ENCODE peak calls at places on chromosome 5, in eight cellular contexts. C, P, R, O, D, K, G and M are unnamed samples. For H3K4me1, the result is how much of the 10 kb centered on the place peaks cover.

GRCh38 chr5:61362796-61363364 is 30.8 kb downstream of the ZSWIM6 start:
- DNase-seq in C (no peak), P (no peak), R (no peak), O (no peak), D (no peak), K (no peak), G (no peak), M (no peak)

GRCh38 chr5:73263001-73263710 is 90.2 kb downstream of the TMEM174 start:
- DNase-seq in C (no peak), P (no peak), R (no peak), O (no peak), D (no peak), K (no peak), G (no peak), M (no peak)

GRCh38 chr5:172925336-172925948 is 33.8 kb upstream of the RPL26L1 start:
- DNase-seq in C (no peak), P (no peak), R (no peak), O (no peak), D (no peak), K (no peak), G (no peak), M (no peak)

GRCh38 chr5:132777209-132778069 is at the start of gene SEPTIN8:
- DNase-seq in C (peak), P (peak), R (peak), O (no peak), D (peak), K (peak), G (no peak), M (peak)

GRCh38 chr5:128773378-128773777 is 191.9 kb upstream of the SLC27A6 start:
- DNase-seq in C (no peak), P (no peak), R (no peak), O (no peak), D (no peak), K (no peak), G (no peak), M (no peak)

GRCh38 chr5:115414406-115415142 is 118.1 kb upstream of the CCDC112 start:
- DNase-seq in C (peak), P (no peak), R (no peak), O (no peak), D (no peak), K (no peak), G (no peak), M (peak)

GRCh38 chr5:71475788-71476384 is 20.4 kb downstream of the BDP1 start:
- DNase-seq in C (no peak), P (peak), R (peak), O (no peak), D (no peak), K (no peak), G (no peak), M (no peak)

GRCh38 chr5:107123014-107123413 is 547.7 kb downstream of the EFNA5 start:
- DNase-seq in C (no peak), P (no peak), R (no peak), O (no peak), D (no peak), K (no peak), G (no peak), M (no peak)

GRCh38 chr5:33072700-33073099 is 361.6 kb downstream of the NPR3 start:
- DNase-seq in C (no peak), P (no peak), R (no peak), O (no peak), D (no peak), K (no peak), G (no peak), M (no peak)

GRCh38 chr5:33072296-33072695 is 361.2 kb downstream of the NPR3 start:
- DNase-seq in C (no peak), P (no peak), R (no peak), O (no peak), D (no peak), K (no peak), G (no peak), M (no peak)

GRCh38 chr5:33065146-33065545 is 354.0 kb downstream of the NPR3 start:
- DNase-seq in C (no peak), P (no peak), R (no peak), O (no peak), D (no peak), K (no peak), G (no peak), M (no peak)

GRCh38 chr5:33068786-33069185 is 357.7 kb downstream of the NPR3 start:
- DNase-seq in C (no peak), P (no peak), R (no peak), O (no peak), D (no peak), K (no peak), G (no peak), M (no peak)

GRCh38 chr5:33067291-33067690 is 356.2 kb downstream of the NPR3 start:
- DNase-seq in C (no peak), P (no peak), R (no peak), O (no peak), D (no peak), K (no peak), G (no peak), M (no peak)
- H3K27ac ChIP-seq in C (no peak), P (no peak), R (no peak), O (no peak), D (no peak), K (no peak), G (no peak), M (no peak)

DNA sequence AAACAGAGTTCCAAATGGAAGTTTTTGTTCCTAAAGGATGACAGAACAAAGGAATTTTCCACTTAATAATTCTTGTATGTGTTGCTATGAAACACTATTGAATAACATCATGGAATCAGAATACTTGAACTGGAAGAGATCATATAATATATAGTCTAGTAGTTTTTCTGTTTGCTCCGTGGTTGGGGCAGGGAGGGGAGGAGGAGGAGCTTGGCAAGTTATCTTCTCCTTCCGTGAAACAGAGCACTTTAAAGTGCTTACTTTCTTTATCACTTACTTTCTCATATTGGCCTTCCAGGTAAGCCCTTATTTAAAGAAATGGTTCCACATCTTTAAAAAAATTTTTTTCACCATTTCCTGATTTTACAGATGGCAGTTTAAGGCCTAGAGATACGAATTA is 165.9 kb upstream of the TLX3 start:
- DNase-seq in C (no peak), P (no peak), R (no peak), O (no peak), D (no peak), K (no peak), G (no peak), M (no peak)
- H3K4me3 ChIP-seq in C (no peak), P (no peak), R (no peak), O (no peak), D (no peak), K (no peak), G (no peak), M (no peak)

GRCh38 chr5:96823900-96824351 is 16.2 kb upstream of the ERAP1 start:
- DNase-seq in C (no peak), P (no peak), R (peak), O (no peak), D (no peak), K (no peak), G (no peak), M (no peak)

GRCh38 chr5:96825243-96825642 is 17.5 kb upstream of the ERAP1 start:
- DNase-seq in C (no peak), P (no peak), R (no peak), O (no peak), D (no peak), K (no peak), G (no peak), M (no peak)

GRCh38 chr5:96823060-96823459 is 15.3 kb upstream of the ERAP1 start:
- DNase-seq in C (no peak), P (peak), R (no peak), O (no peak), D (no peak), K (no peak), G (no peak), M (no peak)

GRCh38 chr5:96829336-96829735 is 21.6 kb upstream of the ERAP1 start:
- DNase-seq in C (no peak), P (no peak), R (no peak), O (no peak), D (no peak), K (no peak), G (no peak), M (no peak)

GRCh38 chr5:96826071-96826470 is 18.3 kb upstream of the ERAP1 start:
- DNase-seq in C (no peak), P (no peak), R (no peak), O (no peak), D (no peak), K (no peak), G (no peak), M (no peak)
- H3K4me1 ChIP-seq in C (under half), P (under half), R (under half), O (under half), D (under half), K (under half), G (under half), M (under half)

GRCh38 chr5:154368041-154368800 is 77.6 kb upstream of the SAP30L start:
- DNase-seq in C (peak), P (no peak), R (peak), O (no peak), D (no peak), K (peak), G (peak), M (peak)
- H3K27ac ChIP-seq in C (no peak), P (no peak), R (peak), O (no peak), D (no peak), K (peak), G (no peak), M (peak)

GRCh38 chr5:148384389-148384756 is 615 bp downstream of the FBXO38 start:
- DNase-seq in C (no peak), P (no peak), R (peak), O (no peak), D (no peak), K (peak), G (no peak), M (no peak)

GRCh38 chr5:148386041-148386440 is 2.3 kb downstream of the FBXO38 start:
- DNase-seq in C (no peak), P (no peak), R (no peak), O (no peak), D (no peak), K (no peak), G (no peak), M (no peak)

GRCh38 chr5:148383564-148384388 is at the start of gene FBXO38:
- DNase-seq in C (peak), P (peak), R (peak), O (peak), D (peak), K (peak), G (peak), M (peak)

GRCh38 chr5:148382961-148383360 is 797 bp upstream of the FBXO38 start:
- DNase-seq in C (no peak), P (no peak), R (no peak), O (no peak), D (no peak), K (no peak), G (no peak), M (no peak)

GRCh38 chr5:148385094-148385493 is 1.3 kb downstream of the FBXO38 start:
- DNase-seq in C (no peak), P (no peak), R (no peak), O (no peak), D (no peak), K (no peak), G (no peak), M (no peak)
- H3K4me3 ChIP-seq in C (peak), P (peak), R (peak), O (no peak), D (peak), K (no peak), G (no peak), M (no peak)

GRCh38 chr5:76522103-76522942 is 100.9 kb downstream of the F2RL2 start:
- DNase-seq in C (no peak), P (no peak), R (no peak), O (no peak), D (no peak), K (no peak), G (no peak), M (no peak)

GRCh38 chr5:76524101-76524835 is 98.9 kb downstream of the F2RL2 start:
- DNase-seq in C (no peak), P (no peak), R (no peak), O (no peak), D (no peak), K (no peak), G (no peak), M (no peak)

GRCh38 chr5:76524872-76525271 is 98.3 kb downstream of the F2RL2 start:
- DNase-seq in C (no peak), P (no peak), R (no peak), O (no peak), D (no peak), K (no peak), G (no peak), M (no peak)

GRCh38 chr5:76517334-76517733 is 105.9 kb downstream of the F2RL2 start:
- DNase-seq in C (no peak), P (no peak), R (no peak), O (no peak), D (no peak), K (no peak), G (no peak), M (no peak)

GRCh38 chr5:76521240-76521758 is 101.9 kb downstream of the F2RL2 start:
- DNase-seq in C (no peak), P (no peak), R (no peak), O (no peak), D (no peak), K (no peak), G (no peak), M (peak)
- H3K4me1 ChIP-seq in C (under half), P (under half), R (under half), O (under half), D (under half), K (under half), G (under half), M (under half)